ENCODE peak calls at places on chromosomes 11 and 22, in five cellular contexts. M is spleen, L is Peyer's patch, N is tibial nerve, B is K562. Q is an unnamed sample.

GRCh38 chr11:117433717-117434116 is 106.1 kb downstream of the CEP164 start:
- DNase-seq in N (no peak), M (no peak), B (no peak), L (no peak), Q (no peak)

GRCh38 chr11:105109855-105110750 is 29.5 kb downstream of the CARD18 start:
- DNase-seq in L (no peak), B (no peak), M (no peak), N (no peak), Q (no peak)

GRCh38 chr22:48798281-48799226 is 1029.1 kb downstream of the BRD1 start:
- DNase-seq in B (no peak), N (no peak), M (no peak), L (no peak), Q (peak)

GRCh38 chr22:20015971-20016733 is 471 bp downstream of the ARVCF start:
- DNase-seq in B (peak), L (peak), M (peak), N (no peak), Q (peak)

GRCh38 chr22:42591987-42592386 is 22.7 kb downstream of the POLDIP3 start:
- DNase-seq in M (no peak), B (no peak), L (no peak), N (no peak), Q (no peak)

GRCh38 chr11:76617553-76618265 is 52.8 kb downstream of the LRRC32 start:
- DNase-seq in B (no peak), L (no peak), N (no peak), M (peak), Q (no peak)

GRCh38 chr11:115665958-115666357 is 161.7 kb upstream of the CADM1 start:
- DNase-seq in B (no peak), N (no peak), L (no peak), M (no peak), Q (no peak)

GRCh38 chr11:47514825-47515647 is 37.9 kb downstream of the CELF1 start:
- DNase-seq in N (no peak), M (no peak), L (no peak), B (peak), Q (no peak)

GRCh38 chr11:121711236-121711635 is 258.5 kb upstream of the SORL1-AS1 start:
- DNase-seq in B (no peak), L (no peak), M (no peak), N (no peak), Q (no peak)

GRCh38 chr11:31628111-31628510 is 118.5 kb downstream of the ELP4 start:
- DNase-seq in L (no peak), B (no peak), M (no peak), N (no peak), Q (no peak)

GRCh38 chr11:94770563-94771120 is 2.5 kb downstream of the AMOTL1 start:
- DNase-seq in N (no peak), L (no peak), M (no peak), B (no peak), Q (no peak)

DNA sequence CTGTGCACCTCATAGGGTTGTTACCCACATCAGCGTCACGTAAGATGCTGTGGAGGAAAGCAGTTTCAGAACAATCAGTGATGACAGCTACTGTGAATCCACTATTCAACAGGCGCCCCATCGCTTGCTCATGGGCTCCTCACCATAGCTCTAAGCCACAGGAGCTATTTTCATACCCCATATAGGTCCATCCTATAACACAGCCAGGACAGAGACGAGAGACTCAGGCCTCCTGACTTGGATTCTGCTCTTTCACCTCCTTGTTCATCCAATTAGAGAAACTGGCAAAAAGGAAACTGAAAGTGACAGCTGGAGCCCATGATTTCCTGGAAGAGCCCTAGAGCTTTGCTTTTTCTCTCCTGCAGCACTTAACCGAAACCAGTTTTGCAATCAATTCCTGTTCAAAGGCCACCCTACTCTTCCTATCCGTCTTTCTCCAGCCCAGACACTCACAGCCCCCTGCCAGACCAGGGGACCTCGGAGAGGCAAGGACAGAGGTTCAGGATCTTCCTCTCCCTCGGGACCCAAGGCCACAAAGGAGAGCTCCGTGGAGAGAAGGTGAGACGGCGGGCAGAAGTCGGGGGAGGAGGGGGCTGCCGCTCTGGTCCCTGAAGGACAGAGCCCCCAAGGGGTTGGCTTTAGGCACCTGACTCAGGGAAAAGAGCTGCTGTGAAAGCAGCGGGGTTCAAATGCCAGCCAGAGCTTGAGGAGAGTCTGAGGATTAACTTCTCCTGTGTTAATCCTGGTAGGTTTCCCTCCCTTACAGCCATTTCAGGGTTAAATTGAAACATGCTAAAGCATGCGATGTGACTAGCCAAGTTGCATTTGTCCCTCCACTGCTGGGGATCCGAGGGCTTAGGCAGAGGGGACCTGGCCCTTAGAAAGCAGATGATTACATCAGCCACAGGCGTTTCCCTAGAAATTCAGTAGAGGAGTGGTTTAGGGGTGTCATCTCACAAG is at the start of gene APOL6:
- DNase-seq in L (peak), B (peak), M (peak), N (peak), Q (peak)
- TF ChIP-seq POLR2A in L (peak), B (no peak), M (no peak), N (no peak), Q (no peak)

GRCh38 chr22:44931766-44932165 is 78.0 kb downstream of the PHF21B start:
- DNase-seq in L (no peak), M (no peak), N (no peak), B (no peak), Q (no peak)

GRCh38 chr22:44931077-44931540 is 78.7 kb downstream of the PHF21B start:
- DNase-seq in N (no peak), L (no peak), M (no peak), B (no peak), Q (peak)

GRCh38 chr22:44933829-44934735 is 75.7 kb downstream of the PHF21B start:
- DNase-seq in N (no peak), L (no peak), M (no peak), B (no peak), Q (no peak)

GRCh38 chr22:44930711-44931035 is 79.1 kb downstream of the PHF21B start:
- DNase-seq in M (no peak), L (no peak), B (no peak), N (no peak), Q (no peak)

GRCh38 chr22:44932493-44932892 is 77.3 kb downstream of the PHF21B start:
- DNase-seq in M (no peak), N (no peak), B (no peak), L (no peak), Q (no peak)
- TF ChIP-seq POLR2A in M (no peak), N (no peak), B (no peak), L (no peak), Q (no peak)

DNA sequence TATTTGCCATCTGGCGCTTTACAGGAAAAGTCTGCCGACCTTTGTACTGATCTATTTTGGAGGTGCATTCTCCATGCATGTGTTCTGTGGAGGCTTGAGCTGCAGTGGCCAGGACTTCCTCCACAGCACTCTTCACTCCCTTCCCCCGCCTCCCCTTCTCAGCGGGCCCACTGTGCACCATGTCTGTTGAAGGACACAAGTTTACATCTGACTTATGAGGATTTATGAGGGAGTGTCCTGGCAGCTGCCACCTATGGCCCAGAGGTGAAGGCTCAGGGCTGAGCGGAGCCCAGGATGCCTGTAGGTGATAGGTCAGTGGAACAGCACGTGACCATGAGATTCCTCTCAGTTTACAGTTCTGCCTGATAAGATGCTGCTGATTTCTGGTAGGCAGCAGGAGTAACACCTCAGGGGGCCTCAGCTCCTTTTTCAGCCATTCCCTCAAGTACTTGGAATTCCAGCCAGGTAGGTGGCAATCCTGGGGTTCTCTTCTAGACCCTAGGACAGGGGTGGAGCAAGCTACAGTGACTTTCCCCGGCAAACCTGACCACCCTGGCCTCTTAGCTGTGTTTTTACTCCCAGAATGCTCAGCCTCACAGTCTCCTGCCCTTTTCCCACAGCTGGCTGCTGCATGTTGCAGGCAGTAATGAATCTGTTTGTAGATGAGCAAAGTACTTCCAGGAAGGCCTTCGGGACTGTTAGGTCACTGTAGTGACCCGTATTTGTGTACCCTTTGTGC is 59.9 kb downstream of the PPFIBP2 start:
- DNase-seq in M (no peak), L (no peak), B (peak), N (no peak), Q (no peak)
- TF ChIP-seq POLR2A in M (no peak), L (peak), B (no peak), N (no peak), Q (no peak)

DNA sequence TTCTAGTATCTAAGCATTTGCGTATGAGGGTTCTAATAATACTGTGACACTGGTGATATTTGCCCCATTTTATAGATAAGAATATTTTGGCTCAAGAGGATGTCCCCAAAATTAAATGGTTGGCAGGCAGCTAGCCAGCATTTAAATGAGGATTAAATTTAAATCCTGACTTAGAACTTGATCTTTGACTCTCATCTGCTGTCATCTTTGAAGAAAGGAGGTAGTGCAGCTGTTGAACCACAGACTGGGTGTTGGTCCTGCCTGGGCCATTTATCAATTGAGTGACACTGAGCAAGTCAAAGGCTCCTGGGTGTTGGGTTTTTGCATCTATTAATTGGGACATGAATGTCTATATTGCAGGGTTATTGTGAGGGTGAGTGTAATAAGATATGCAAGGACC is 112.3 kb downstream of the INSC start:
- DNase-seq in N (no peak), B (no peak), M (no peak), L (no peak), Q (no peak)
- TF ChIP-seq POLR2A in N (no peak), B (no peak), M (no peak), L (no peak), Q (no peak)

Q was measured in testis.